ENCODE peak calls at places on chromosomes 1 and 21, in seven cellular contexts. One of them, this sample, is unnamed.

GRCh38 chr1:218350909-218351616 is 5.9 kb downstream of the TGFB2 start:
- DNase-seq in cardiac fibroblast: peak
- DNase-seq in heart right ventricle: no peak
- DNase-seq in stomach: no peak
- DNase-seq in ovary: no peak
- DNase-seq in fibroblast of lung: peak
- DNase-seq in astrocyte of the cerebellum: peak
- DNase-seq in this sample: no peak

GRCh38 chr1:64471724-64472276 is 1.9 kb downstream of the CACHD1 start:
- DNase-seq in heart right ventricle: no peak
- DNase-seq in ovary: no peak
- DNase-seq in stomach: no peak
- DNase-seq in astrocyte of the cerebellum: no peak
- DNase-seq in fibroblast of lung: peak
- DNase-seq in cardiac fibroblast: peak
- DNase-seq in this sample: no peak

GRCh38 chr1:243725075-243725474 is 125.0 kb downstream of the AKT3 start:
- DNase-seq in astrocyte of the cerebellum: no peak
- DNase-seq in cardiac fibroblast: no peak
- DNase-seq in fibroblast of lung: no peak
- DNase-seq in stomach: no peak
- DNase-seq in ovary: no peak
- DNase-seq in heart right ventricle: no peak
- DNase-seq in this sample: no peak

GRCh38 chr1:165152727-165153126 is 203.8 kb downstream of the LMX1A start:
- DNase-seq in cardiac fibroblast: no peak
- DNase-seq in ovary: no peak
- DNase-seq in fibroblast of lung: no peak
- DNase-seq in astrocyte of the cerebellum: no peak
- DNase-seq in heart right ventricle: no peak
- DNase-seq in stomach: no peak
- DNase-seq in this sample: no peak

GRCh38 chr1:185345913-185346717 is 29.1 kb upstream of the IVNS1ABP start:
- DNase-seq in stomach: no peak
- DNase-seq in ovary: no peak
- DNase-seq in fibroblast of lung: no peak
- DNase-seq in heart right ventricle: no peak
- DNase-seq in astrocyte of the cerebellum: no peak
- DNase-seq in cardiac fibroblast: no peak
- DNase-seq in this sample: no peak

GRCh38 chr1:27137544-27138075 is 17.3 kb downstream of the SLC9A1 start:
- DNase-seq in fibroblast of lung: no peak
- DNase-seq in heart right ventricle: peak
- DNase-seq in stomach: peak
- DNase-seq in astrocyte of the cerebellum: no peak
- DNase-seq in ovary: no peak
- DNase-seq in cardiac fibroblast: no peak
- DNase-seq in this sample: no peak

GRCh38 chr1:240947438-240948224 is 335.7 kb upstream of the GREM2 start:
- DNase-seq in stomach: no peak
- DNase-seq in astrocyte of the cerebellum: no peak
- DNase-seq in heart right ventricle: no peak
- DNase-seq in cardiac fibroblast: peak
- DNase-seq in fibroblast of lung: no peak
- DNase-seq in ovary: no peak
- DNase-seq in this sample: no peak

GRCh38 chr1:85938829-85939228 is 217.7 kb downstream of the COL24A1 start:
- DNase-seq in heart right ventricle: no peak
- DNase-seq in stomach: no peak
- DNase-seq in astrocyte of the cerebellum: no peak
- DNase-seq in cardiac fibroblast: no peak
- DNase-seq in ovary: no peak
- DNase-seq in fibroblast of lung: no peak
- DNase-seq in this sample: no peak

GRCh38 chr1:161838362-161838761 is 72.2 kb downstream of the ATF6 start:
- DNase-seq in fibroblast of lung: no peak
- DNase-seq in cardiac fibroblast: no peak
- DNase-seq in ovary: peak
- DNase-seq in astrocyte of the cerebellum: no peak
- DNase-seq in heart right ventricle: peak
- DNase-seq in stomach: no peak
- DNase-seq in this sample: no peak

DNA sequence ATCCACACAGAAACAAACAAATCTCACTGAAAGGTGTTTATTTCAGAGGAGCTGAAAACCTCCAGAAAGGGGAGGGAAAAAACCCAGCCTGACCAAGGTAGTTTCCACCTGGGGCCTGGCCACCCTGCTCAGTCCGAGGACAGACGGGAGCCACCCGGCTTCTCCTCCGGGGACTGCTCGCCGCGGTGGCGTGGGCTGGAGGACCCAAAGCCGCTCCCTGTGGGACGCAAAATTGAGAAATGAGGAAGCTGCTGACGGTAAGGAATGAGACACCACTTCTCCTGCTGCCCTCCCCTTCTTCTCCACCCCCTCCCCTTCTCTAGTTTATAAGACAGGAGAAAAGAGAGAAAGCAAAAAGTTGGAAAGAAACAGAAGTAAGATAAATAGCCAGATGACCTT is 12.7 kb downstream of the ITGB2 start:
- DNase-seq in heart right ventricle: peak
- DNase-seq in cardiac fibroblast: peak
- DNase-seq in stomach: no peak
- DNase-seq in ovary: no peak
- DNase-seq in fibroblast of lung: no peak
- DNase-seq in astrocyte of the cerebellum: no peak
- DNase-seq in this sample: no peak
- H3K4me3 ChIP-seq in heart right ventricle: no peak
- H3K4me3 ChIP-seq in cardiac fibroblast: no peak
- H3K4me3 ChIP-seq in stomach: peak
- H3K4me3 ChIP-seq in ovary: no peak
- H3K4me3 ChIP-seq in fibroblast of lung: no peak
- H3K4me3 ChIP-seq in astrocyte of the cerebellum: no peak
- H3K4me3 ChIP-seq in this sample: no peak

GRCh38 chr1:110464340-110464739 is 13.4 kb downstream of the PROK1 start:
- DNase-seq in astrocyte of the cerebellum: no peak
- DNase-seq in fibroblast of lung: peak
- DNase-seq in cardiac fibroblast: peak
- DNase-seq in ovary: no peak
- DNase-seq in heart right ventricle: no peak
- DNase-seq in stomach: no peak
- DNase-seq in this sample: peak

GRCh38 chr1:110462093-110462492 is 11.1 kb downstream of the PROK1 start:
- DNase-seq in ovary: no peak
- DNase-seq in heart right ventricle: no peak
- DNase-seq in fibroblast of lung: no peak
- DNase-seq in stomach: no peak
- DNase-seq in astrocyte of the cerebellum: no peak
- DNase-seq in cardiac fibroblast: no peak
- DNase-seq in this sample: no peak

GRCh38 chr1:110465038-110465813 is 14.3 kb downstream of the PROK1 start:
- DNase-seq in cardiac fibroblast: no peak
- DNase-seq in heart right ventricle: no peak
- DNase-seq in astrocyte of the cerebellum: no peak
- DNase-seq in stomach: no peak
- DNase-seq in ovary: no peak
- DNase-seq in fibroblast of lung: no peak
- DNase-seq in this sample: no peak

GRCh38 chr1:110463695-110464094 is 12.7 kb downstream of the PROK1 start:
- DNase-seq in fibroblast of lung: peak
- DNase-seq in ovary: no peak
- DNase-seq in cardiac fibroblast: no peak
- DNase-seq in stomach: no peak
- DNase-seq in astrocyte of the cerebellum: no peak
- DNase-seq in heart right ventricle: no peak
- DNase-seq in this sample: no peak

DNA sequence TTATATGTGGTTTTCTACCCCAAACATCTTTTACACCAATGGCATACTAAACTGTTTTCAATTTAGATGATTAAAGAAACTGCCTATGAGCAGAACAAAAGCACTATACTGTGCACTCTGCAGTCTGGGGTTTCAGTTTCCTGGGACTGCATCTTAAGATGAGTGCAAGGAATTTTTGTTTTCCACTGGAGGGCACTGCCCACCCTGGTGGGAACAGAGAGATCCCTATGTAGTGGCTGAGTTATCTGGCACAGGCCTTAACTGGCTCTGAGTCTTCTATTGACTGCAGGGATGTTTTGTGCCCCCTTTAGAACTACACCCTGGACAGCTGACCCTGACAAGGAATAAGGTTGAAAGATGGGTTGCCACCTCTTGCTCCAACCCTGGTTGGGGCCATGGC is 12.0 kb downstream of the PROK1 start:
- DNase-seq in heart right ventricle: no peak
- DNase-seq in ovary: no peak
- DNase-seq in fibroblast of lung: no peak
- DNase-seq in stomach: no peak
- DNase-seq in astrocyte of the cerebellum: no peak
- DNase-seq in cardiac fibroblast: no peak
- DNase-seq in this sample: no peak
- TF ChIP-seq CTCF in heart right ventricle: no peak
- TF ChIP-seq CTCF in ovary: no peak
- TF ChIP-seq CTCF in fibroblast of lung: no peak
- TF ChIP-seq CTCF in stomach: no peak
- TF ChIP-seq CTCF in astrocyte of the cerebellum: no peak
- TF ChIP-seq CTCF in cardiac fibroblast: peak
- TF ChIP-seq CTCF in this sample: peak

DNA sequence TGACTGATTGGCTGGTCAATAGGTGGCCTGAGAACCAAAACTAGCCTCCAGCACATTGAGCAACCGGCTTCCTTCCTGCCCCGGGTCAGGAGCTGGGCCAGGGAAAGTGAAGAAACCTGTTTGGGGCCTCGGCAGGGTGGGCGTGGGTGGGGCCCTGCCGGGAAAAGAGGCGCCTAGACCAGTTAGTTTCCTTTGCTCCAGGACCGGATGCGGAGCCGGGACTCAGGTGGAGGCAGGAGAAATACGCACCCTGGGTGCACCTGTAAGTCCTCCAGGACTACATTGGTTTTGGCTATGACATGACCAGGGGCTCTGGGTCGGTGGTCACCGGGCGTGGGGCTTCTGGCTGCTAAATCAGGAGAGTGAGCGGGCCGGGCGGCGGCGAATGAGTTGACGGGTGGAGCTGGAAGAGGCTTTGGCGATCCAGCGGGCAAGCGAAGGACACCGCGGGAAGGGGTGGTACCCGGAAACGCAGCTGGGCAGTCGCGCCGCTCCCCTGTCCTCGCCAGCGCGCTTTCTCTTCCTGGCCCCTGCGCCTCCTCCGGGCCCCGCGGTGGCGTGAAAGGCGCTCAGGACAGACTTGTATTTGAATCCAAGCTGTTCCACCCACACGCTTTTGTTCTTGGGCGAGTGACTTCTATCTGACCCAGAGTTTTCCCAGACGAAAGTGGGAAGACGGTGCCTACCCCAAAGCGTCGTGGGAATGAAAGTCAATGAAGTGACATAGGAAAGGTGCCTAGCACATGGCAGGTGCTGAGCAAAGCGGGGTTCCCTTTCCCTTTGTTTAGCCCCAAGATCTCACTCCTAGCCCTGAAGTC is 30.6 kb upstream of the JUN start:
- DNase-seq in heart right ventricle: peak
- DNase-seq in cardiac fibroblast: no peak
- DNase-seq in stomach: peak
- DNase-seq in fibroblast of lung: peak
- DNase-seq in ovary: peak
- DNase-seq in astrocyte of the cerebellum: no peak
- DNase-seq in this sample: no peak
- H3K4me3 ChIP-seq in heart right ventricle: peak
- H3K4me3 ChIP-seq in cardiac fibroblast: no peak
- H3K4me3 ChIP-seq in stomach: peak
- H3K4me3 ChIP-seq in fibroblast of lung: no peak
- H3K4me3 ChIP-seq in ovary: no peak
- H3K4me3 ChIP-seq in astrocyte of the cerebellum: no peak
- H3K4me3 ChIP-seq in this sample: no peak

DNA sequence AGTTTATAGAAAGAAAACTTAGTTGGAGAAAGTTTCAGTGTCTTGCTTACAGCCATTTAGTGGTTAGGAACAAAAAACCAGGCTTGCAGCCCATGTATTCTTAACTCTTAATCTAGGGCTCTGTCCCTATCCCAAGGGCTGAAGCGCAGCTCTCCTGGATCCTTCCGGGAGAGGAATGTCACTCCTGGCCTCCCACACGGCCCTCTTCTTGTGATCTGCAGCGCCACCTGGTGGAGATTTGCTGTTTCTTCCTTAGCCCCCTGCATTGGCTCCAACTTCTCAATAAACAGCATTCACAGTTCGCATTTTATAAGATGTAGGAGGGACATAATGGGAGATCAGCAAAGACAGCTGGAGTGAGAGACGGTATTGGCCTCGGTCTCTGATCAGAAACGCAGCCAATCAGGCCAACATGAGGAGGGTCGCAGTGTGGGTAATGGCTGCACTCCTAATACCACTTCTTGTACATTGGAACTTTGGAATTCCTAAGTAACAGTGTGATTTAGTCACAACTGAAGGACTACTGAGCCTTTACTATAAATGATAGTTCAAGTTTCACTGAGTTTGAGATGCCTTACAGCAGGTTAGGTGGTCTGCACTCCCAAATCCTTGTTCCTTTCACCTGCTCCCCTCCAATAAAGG is 283.4 kb downstream of the ASTN1 start:
- DNase-seq in stomach: peak
- DNase-seq in cardiac fibroblast: peak
- DNase-seq in fibroblast of lung: peak
- DNase-seq in heart right ventricle: peak
- DNase-seq in ovary: peak
- DNase-seq in astrocyte of the cerebellum: peak
- DNase-seq in this sample: peak
- TF ChIP-seq CTCF in stomach: no peak
- TF ChIP-seq CTCF in cardiac fibroblast: peak
- TF ChIP-seq CTCF in fibroblast of lung: peak
- TF ChIP-seq CTCF in heart right ventricle: peak
- TF ChIP-seq CTCF in ovary: peak
- TF ChIP-seq CTCF in astrocyte of the cerebellum: peak
- TF ChIP-seq CTCF in this sample: peak

GRCh38 chr1:23194119-23194984 is 22.9 kb downstream of the HTR1D start:
- DNase-seq in ovary: no peak
- DNase-seq in stomach: no peak
- DNase-seq in astrocyte of the cerebellum: peak
- DNase-seq in fibroblast of lung: peak
- DNase-seq in cardiac fibroblast: peak
- DNase-seq in heart right ventricle: no peak
- DNase-seq in this sample: peak
- H3K4me3 ChIP-seq in ovary: no peak
- H3K4me3 ChIP-seq in stomach: no peak
- H3K4me3 ChIP-seq in astrocyte of the cerebellum: no peak
- H3K4me3 ChIP-seq in fibroblast of lung: no peak
- H3K4me3 ChIP-seq in cardiac fibroblast: no peak
- H3K4me3 ChIP-seq in heart right ventricle: no peak
- H3K4me3 ChIP-seq in this sample: no peak

This sample was measured in AG09309.